ENCODE peak calls at places on chromosomes 11 and 22, in nine cellular contexts. P is pancreas, N is RWPE1, L is cardiac muscle cell, V is H7, W is chondrocyte, F is COR-L47, M is ELR, T is AG09319. A is an unnamed sample.

GRCh38 chr22:23219787-23220484 is 39.6 kb downstream of the BCR start:
- DNase-seq in M (peak; percentile 75), T (no peak), L (no peak), F (no peak), N (peak; percentile 28), W (peak; percentile 66), P (no peak), V (no peak), A (no peak)

GRCh38 chr22:30574095-30574981 is at the start of gene GAL3ST1:
- DNase-seq in P (peak; percentile 69), V (peak; percentile 99), W (no peak), M (no peak), F (no peak), T (no peak), L (peak; percentile 53), N (no peak), A (no peak)

GRCh38 chr11:44645832-44646231 is 80.4 kb downstream of the CD82 start:
- DNase-seq in P (no peak), L (no peak), N (no peak), F (no peak), T (no peak), W (no peak), V (no peak), M (no peak), A (no peak)

GRCh38 chr11:6568191-6568918 is 35.1 kb downstream of the RRP8 start:
- DNase-seq in F (peak; percentile 46), L (peak; percentile 70), V (peak; percentile 86), N (peak; percentile 32), W (no peak), P (peak; percentile 87), T (peak; percentile 44), M (peak; percentile 22), A (no peak)

GRCh38 chr11:16843307-16843706 is 104.9 kb downstream of the C11orf58 start:
- DNase-seq in W (no peak), M (no peak), P (no peak), V (no peak), N (peak; percentile 13), L (peak; percentile 76), F (peak; percentile 97), T (no peak), A (no peak)

GRCh38 chr11:123690490-123690889 is 36.1 kb upstream of the SCN3B start:
- DNase-seq in L (no peak), N (peak; percentile 74), M (peak; percentile 68), F (no peak), W (no peak), T (no peak), P (no peak), V (no peak), A (no peak)

GRCh38 chr11:540583-541432 is 3.5 kb downstream of the LRRC56 start:
- DNase-seq in T (no peak), L (no peak), W (no peak), V (no peak), N (no peak), M (no peak), P (peak; percentile 36), F (no peak), A (no peak)

GRCh38 chr11:72573380-72573949 is 100.8 kb downstream of the PDE2A start:
- DNase-seq in M (peak; percentile 66), V (peak; percentile 95), W (no peak), T (no peak), N (peak; percentile 76), P (no peak), L (peak; percentile 65), F (no peak), A (no peak)

GRCh38 chr11:78698612-78699011 is 123.9 kb upstream of the NARS2 start:
- DNase-seq in P (no peak), L (no peak), V (no peak), F (no peak), T (no peak), N (peak; percentile 52), W (no peak), M (peak; percentile 20), A (no peak)

GRCh38 chr11:46277623-46278386 is at the start of gene CREB3L1:
- DNase-seq in V (peak; percentile 88), T (no peak), M (peak; percentile 49), N (no peak), L (peak; percentile 52), W (no peak), P (peak; percentile 89), F (no peak), A (no peak)

GRCh38 chr11:130403301-130403804 is 25.1 kb downstream of the ADAMTS8 start:
- DNase-seq in N (peak; percentile 67), L (no peak), V (peak; percentile 58), P (no peak), F (no peak), W (no peak), M (peak; percentile 85), T (peak; percentile 66), A (no peak)

GRCh38 chr11:3905080-3905953 is 49.9 kb downstream of the STIM1 start:
- DNase-seq in P (no peak), V (peak; percentile 23), M (peak; percentile 78), W (no peak), T (peak; percentile 44), N (peak; percentile 74), F (no peak), L (no peak), A (no peak)

GRCh38 chr22:50271519-50271970 is 1.4 kb upstream of the MAPK11 start:
- DNase-seq in P (peak; percentile 72), N (peak; percentile 36), L (peak; percentile 64), W (no peak), M (peak; percentile 65), T (no peak), V (peak; percentile 98), F (peak; percentile 71), A (no peak)

GRCh38 chr11:19419813-19420212 is 179.1 kb upstream of the E2F8 start:
- DNase-seq in P (no peak), V (no peak), T (no peak), F (no peak), L (no peak), M (no peak), N (peak; percentile 62), W (no peak), A (no peak)

GRCh38 chr11:110973401-110973980 is 261.3 kb upstream of the ARHGAP20 start:
- DNase-seq in T (no peak), W (no peak), F (no peak), L (no peak), V (no peak), M (no peak), N (no peak), P (no peak), A (no peak)

GRCh38 chr11:87097582-87097981 is 59.8 kb downstream of the TMEM135 start:
- DNase-seq in P (no peak), V (peak; percentile 68), N (peak; percentile 31), L (peak; percentile 85), F (no peak), T (no peak), W (no peak), M (peak; percentile 54), A (no peak)

GRCh38 chr11:19792510-19792909 is 79.9 kb downstream of the NAV2 start:
- DNase-seq in L (peak; percentile 68), F (no peak), T (no peak), P (no peak), W (no peak), N (no peak), V (no peak), M (no peak), A (no peak)

GRCh38 chr11:108897071-108897481 is 232.2 kb downstream of the DDX10 start:
- DNase-seq in V (no peak), N (no peak), F (no peak), M (peak; percentile 69), T (no peak), W (no peak), L (no peak), P (no peak), A (no peak)

GRCh38 chr11:134260503-134260902 is 7.1 kb downstream of the ACAD8 start:
- DNase-seq in L (no peak), F (no peak), W (no peak), M (no peak), T (no peak), N (no peak), V (no peak), P (no peak), A (no peak)

GRCh38 chr22:44496844-44497217 is 1.2 kb downstream of the RTL6 start:
- DNase-seq in P (peak; percentile 47), F (no peak), M (no peak), V (no peak), W (no peak), L (no peak), T (no peak), N (no peak), A (no peak)

GRCh38 chr11:15649371-15650104 is 534.8 kb downstream of the INSC start:
- DNase-seq in L (no peak), M (no peak), T (no peak), F (no peak), P (no peak), W (no peak), N (no peak), V (no peak), A (no peak)

GRCh38 chr22:36409911-36410756 is 22.4 kb upstream of the MYH9 start:
- DNase-seq in L (peak; percentile 98), T (no peak), F (peak; percentile 100), W (no peak), P (peak; percentile 98), V (peak; percentile 98), M (no peak), N (peak; percentile 88), A (peak; percentile 88)

GRCh38 chr11:116873391-116873790 is 36.0 kb upstream of the APOA1 start:
- DNase-seq in M (no peak), W (no peak), L (no peak), P (no peak), F (no peak), N (no peak), T (no peak), V (no peak), A (no peak)

GRCh38 chr11:125374398-125374797 is 121.7 kb downstream of the FEZ1 start:
- DNase-seq in M (no peak), L (no peak), N (no peak), F (no peak), P (no peak), V (no peak), T (no peak), W (no peak), A (no peak)

GRCh38 chr22:39253427-39254070 is 8.8 kb upstream of the PDGFB start:
- DNase-seq in V (peak; percentile 88), F (peak; percentile 52), M (peak; percentile 90), T (no peak), W (no peak), L (peak; percentile 88), P (peak; percentile 83), N (peak; percentile 87), A (no peak)

GRCh38 chr11:21260101-21260500 is 590.7 kb downstream of the NELL1 start:
- DNase-seq in T (no peak), N (no peak), L (no peak), F (no peak), P (no peak), W (no peak), V (no peak), M (no peak), A (no peak)

GRCh38 chr11:98601181-98601773 is 419.5 kb upstream of the CNTN5 start:
- DNase-seq in T (no peak), V (no peak), N (no peak), F (no peak), W (no peak), P (no peak), L (no peak), M (peak; percentile 28), A (no peak)

GRCh38 chr11:73907191-73907590 is 30.4 kb downstream of the PAAF1 start:
- DNase-seq in M (peak; percentile 73), N (peak; percentile 83), V (peak; percentile 49), W (no peak), F (no peak), L (no peak), T (no peak), P (no peak), A (no peak)

GRCh38 chr22:49027122-49027670 is 800.5 kb downstream of the BRD1 start:
- DNase-seq in N (no peak), M (no peak), V (no peak), L (no peak), T (no peak), W (peak; percentile 72), F (no peak), P (no peak), A (no peak)

GRCh38 chr22:40950888-40951794 is at the start of gene RBX1:
- DNase-seq in M (peak; percentile 99), L (peak; percentile 99), P (peak; percentile 99), T (peak; percentile 97), F (peak; percentile 99), V (peak; percentile 99), W (peak; percentile 99), N (peak; percentile 94), A (peak; percentile 98)

A was measured in type B pancreatic cell.